ENCODE peak calls at places on chromosomes 4 and X, in eight cellular contexts. One of them, this sample, is unnamed.

GRCh38 chr4:7733801-7734650 is 205.6 kb downstream of the AFAP1 start:
- DNase-seq in testis: no peak
- DNase-seq in IMR-90: no peak
- DNase-seq in tibial nerve: no peak
- DNase-seq in HepG2: no peak
- DNase-seq in right lobe of liver: no peak
- DNase-seq in adrenal gland: no peak
- DNase-seq in esophagus muscularis mucosa: no peak
- DNase-seq in this sample: no peak

GRCh38 chr4:23889814-23890269 is at the start of gene PPARGC1A:
- DNase-seq in testis: peak; percentile 85
- DNase-seq in IMR-90: peak; percentile 50
- DNase-seq in tibial nerve: peak; percentile 16
- DNase-seq in HepG2: peak; percentile 80
- DNase-seq in right lobe of liver: peak; percentile 86
- DNase-seq in adrenal gland: peak; percentile 71
- DNase-seq in esophagus muscularis mucosa: peak; percentile 88
- DNase-seq in this sample: no peak

GRCh38 chr4:149164282-149164681 is 651.4 kb downstream of the IQCM start:
- DNase-seq in testis: no peak
- DNase-seq in IMR-90: peak; percentile 92
- DNase-seq in tibial nerve: no peak
- DNase-seq in HepG2: no peak
- DNase-seq in right lobe of liver: no peak
- DNase-seq in adrenal gland: no peak
- DNase-seq in esophagus muscularis mucosa: no peak
- DNase-seq in this sample: no peak

GRCh38 chrX:3346436-3347329 is at the start of gene MXRA5:
- DNase-seq in testis: no peak
- DNase-seq in IMR-90: peak; percentile 11
- DNase-seq in tibial nerve: no peak
- DNase-seq in HepG2: no peak
- DNase-seq in right lobe of liver: no peak
- DNase-seq in adrenal gland: peak; percentile 65
- DNase-seq in esophagus muscularis mucosa: no peak
- DNase-seq in this sample: no peak

GRCh38 chr4:13844740-13845139 is 217.2 kb upstream of the BOD1L1 start:
- DNase-seq in testis: no peak
- DNase-seq in IMR-90: no peak
- DNase-seq in tibial nerve: no peak
- DNase-seq in HepG2: no peak
- DNase-seq in right lobe of liver: no peak
- DNase-seq in adrenal gland: no peak
- DNase-seq in esophagus muscularis mucosa: no peak
- DNase-seq in this sample: no peak

GRCh38 chr4:145154573-145154972 is 25.8 kb downstream of the OTUD4 start:
- DNase-seq in testis: peak; percentile 43
- DNase-seq in IMR-90: peak; percentile 35
- DNase-seq in tibial nerve: no peak
- DNase-seq in HepG2: peak; percentile 31
- DNase-seq in right lobe of liver: no peak
- DNase-seq in adrenal gland: peak; percentile 25
- DNase-seq in esophagus muscularis mucosa: no peak
- DNase-seq in this sample: no peak

GRCh38 chrX:53594354-53594753 is 92.2 kb downstream of the HUWE1 start:
- DNase-seq in testis: no peak
- DNase-seq in IMR-90: peak; percentile 70
- DNase-seq in tibial nerve: no peak
- DNase-seq in HepG2: peak; percentile 16
- DNase-seq in right lobe of liver: no peak
- DNase-seq in adrenal gland: no peak
- DNase-seq in esophagus muscularis mucosa: no peak
- DNase-seq in this sample: no peak

GRCh38 chr4:10590896-10591295 is 93.7 kb downstream of the CLNK start:
- DNase-seq in testis: no peak
- DNase-seq in IMR-90: peak; percentile 82
- DNase-seq in tibial nerve: no peak
- DNase-seq in HepG2: no peak
- DNase-seq in right lobe of liver: no peak
- DNase-seq in adrenal gland: no peak
- DNase-seq in esophagus muscularis mucosa: no peak
- DNase-seq in this sample: no peak

GRCh38 chr4:52377563-52377962 is 281.5 kb downstream of the USP46 start:
- DNase-seq in testis: no peak
- DNase-seq in IMR-90: no peak
- DNase-seq in tibial nerve: no peak
- DNase-seq in HepG2: no peak
- DNase-seq in right lobe of liver: no peak
- DNase-seq in adrenal gland: no peak
- DNase-seq in esophagus muscularis mucosa: no peak
- DNase-seq in this sample: no peak

GRCh38 chr4:32417113-32417704 is 1697.0 kb downstream of the PCDH7 start:
- DNase-seq in testis: no peak
- DNase-seq in IMR-90: no peak
- DNase-seq in tibial nerve: no peak
- DNase-seq in HepG2: no peak
- DNase-seq in right lobe of liver: no peak
- DNase-seq in adrenal gland: no peak
- DNase-seq in esophagus muscularis mucosa: no peak
- DNase-seq in this sample: no peak

GRCh38 chr4:10185518-10186227 is 69.1 kb upstream of the WDR1 start:
- DNase-seq in testis: no peak
- DNase-seq in IMR-90: no peak
- DNase-seq in tibial nerve: no peak
- DNase-seq in HepG2: no peak
- DNase-seq in right lobe of liver: no peak
- DNase-seq in adrenal gland: peak; percentile 36
- DNase-seq in esophagus muscularis mucosa: no peak
- DNase-seq in this sample: no peak

GRCh38 chrX:46260502-46260901 is 284.7 kb downstream of the ZNF674 start:
- DNase-seq in testis: no peak
- DNase-seq in IMR-90: no peak
- DNase-seq in tibial nerve: no peak
- DNase-seq in HepG2: no peak
- DNase-seq in right lobe of liver: no peak
- DNase-seq in adrenal gland: no peak
- DNase-seq in esophagus muscularis mucosa: no peak
- DNase-seq in this sample: no peak

GRCh38 chr4:16443504-16444088 is 217.3 kb upstream of the TAPT1 start:
- DNase-seq in testis: peak; percentile 21
- DNase-seq in IMR-90: peak; percentile 52
- DNase-seq in tibial nerve: no peak
- DNase-seq in HepG2: peak; percentile 30
- DNase-seq in right lobe of liver: no peak
- DNase-seq in adrenal gland: no peak
- DNase-seq in esophagus muscularis mucosa: peak; percentile 34
- DNase-seq in this sample: peak; percentile 4

GRCh38 chr4:135144498-135144897 is 942.9 kb upstream of the PABPC4L start:
- DNase-seq in testis: no peak
- DNase-seq in IMR-90: no peak
- DNase-seq in tibial nerve: no peak
- DNase-seq in HepG2: no peak
- DNase-seq in right lobe of liver: no peak
- DNase-seq in adrenal gland: no peak
- DNase-seq in esophagus muscularis mucosa: no peak
- DNase-seq in this sample: no peak

GRCh38 chr4:94534401-94535312 is 82.9 kb downstream of the PDLIM5 start:
- DNase-seq in testis: no peak
- DNase-seq in IMR-90: no peak
- DNase-seq in tibial nerve: no peak
- DNase-seq in HepG2: no peak
- DNase-seq in right lobe of liver: no peak
- DNase-seq in adrenal gland: no peak
- DNase-seq in esophagus muscularis mucosa: no peak
- DNase-seq in this sample: no peak

GRCh38 chr4:100746141-100746540 is 228.3 kb upstream of the EMCN start:
- DNase-seq in testis: no peak
- DNase-seq in IMR-90: no peak
- DNase-seq in tibial nerve: no peak
- DNase-seq in HepG2: no peak
- DNase-seq in right lobe of liver: no peak
- DNase-seq in adrenal gland: no peak
- DNase-seq in esophagus muscularis mucosa: no peak
- DNase-seq in this sample: no peak

GRCh38 chr4:107931775-107932321 is 499 bp downstream of the CYP2U1 start:
- DNase-seq in testis: peak; percentile 44
- DNase-seq in IMR-90: no peak
- DNase-seq in tibial nerve: no peak
- DNase-seq in HepG2: no peak
- DNase-seq in right lobe of liver: peak; percentile 62
- DNase-seq in adrenal gland: no peak
- DNase-seq in esophagus muscularis mucosa: no peak
- DNase-seq in this sample: no peak

DNA sequence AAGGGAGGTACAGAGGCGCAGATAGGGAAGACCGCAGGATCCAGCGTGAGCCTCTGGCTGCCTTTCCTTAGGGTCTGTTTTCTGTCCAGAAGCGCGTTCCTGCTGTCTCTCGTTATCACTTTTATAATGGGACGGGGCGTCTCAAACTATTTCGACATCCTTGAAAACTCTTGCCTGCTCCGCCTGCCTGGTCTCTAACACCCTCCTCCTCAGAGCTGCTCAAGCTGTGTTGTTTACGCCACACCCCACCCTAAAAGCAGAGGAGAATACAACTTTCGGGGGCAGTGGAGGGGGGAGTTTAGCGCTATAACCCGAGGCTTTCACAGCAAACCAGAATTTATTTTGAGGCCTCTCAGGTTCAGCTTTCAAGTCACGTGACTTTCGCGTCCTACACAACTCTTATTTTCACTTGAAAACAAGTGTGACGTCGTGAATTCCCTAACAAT is 646 bp upstream of the FAM3A start:
- DNase-seq in testis: peak; percentile 68
- DNase-seq in IMR-90: peak; percentile 54
- DNase-seq in tibial nerve: no peak
- DNase-seq in HepG2: no peak
- DNase-seq in right lobe of liver: no peak
- DNase-seq in adrenal gland: peak; percentile 42
- DNase-seq in esophagus muscularis mucosa: no peak
- DNase-seq in this sample: no peak
- TF ChIP-seq POLR2A in testis: no peak
- TF ChIP-seq POLR2A in IMR-90: no peak
- TF ChIP-seq POLR2A in tibial nerve: no peak
- TF ChIP-seq POLR2A in HepG2: no peak
- TF ChIP-seq POLR2A in right lobe of liver: no peak
- TF ChIP-seq POLR2A in adrenal gland: no peak
- TF ChIP-seq POLR2A in esophagus muscularis mucosa: no peak
- TF ChIP-seq POLR2A in this sample: no peak

DNA sequence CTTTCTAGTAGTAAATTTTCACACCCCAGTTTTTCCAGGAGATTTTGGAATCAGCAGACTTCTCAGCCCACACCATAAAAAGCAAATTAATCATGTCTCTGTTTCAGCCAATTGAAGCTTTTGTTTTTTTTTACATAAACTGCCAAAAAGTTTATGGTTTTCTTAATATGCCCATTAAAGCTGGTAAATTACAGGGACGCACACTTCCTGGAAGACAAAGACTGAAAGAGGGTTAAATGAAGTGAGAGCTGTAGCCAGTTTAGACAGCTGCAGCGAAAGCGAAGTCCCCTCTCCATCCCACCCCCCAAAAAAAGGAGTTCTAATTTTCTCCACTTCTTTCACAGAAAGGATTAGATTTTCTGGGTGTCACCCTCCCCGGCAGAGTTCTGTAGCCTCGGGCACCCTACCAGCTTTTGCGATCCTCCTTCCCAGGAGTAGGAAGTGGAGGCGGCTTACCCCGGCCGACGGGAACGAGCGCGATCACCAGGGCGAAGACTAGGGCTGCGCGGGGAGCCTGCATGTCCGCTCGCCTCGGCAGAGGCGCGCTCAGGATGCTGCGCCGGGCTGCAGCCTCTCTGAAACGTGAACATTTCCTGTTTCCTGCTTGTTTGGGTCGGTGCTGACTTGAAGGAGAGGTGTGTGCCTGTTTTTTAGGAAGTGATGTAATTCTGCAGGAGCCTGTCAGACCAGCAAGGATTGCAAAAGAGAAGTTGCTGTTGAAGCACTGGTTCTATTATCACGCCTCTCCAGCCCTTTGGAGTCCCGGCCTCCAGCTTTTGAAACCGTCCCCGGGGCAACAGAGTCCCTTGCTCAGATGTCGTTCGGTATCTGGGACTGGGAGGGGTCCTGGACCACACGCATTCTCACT is at the start of gene TMEM154:
- DNase-seq in testis: peak; percentile 42
- DNase-seq in IMR-90: peak; percentile 53
- DNase-seq in tibial nerve: peak; percentile 23
- DNase-seq in HepG2: no peak
- DNase-seq in right lobe of liver: peak; percentile 75
- DNase-seq in adrenal gland: peak; percentile 26
- DNase-seq in esophagus muscularis mucosa: no peak
- DNase-seq in this sample: peak; percentile 37
- TF ChIP-seq POLR2A in testis: no peak
- TF ChIP-seq POLR2A in IMR-90: no peak
- TF ChIP-seq POLR2A in tibial nerve: no peak
- TF ChIP-seq POLR2A in HepG2: no peak
- TF ChIP-seq POLR2A in right lobe of liver: peak; percentile 62
- TF ChIP-seq POLR2A in adrenal gland: no peak
- TF ChIP-seq POLR2A in esophagus muscularis mucosa: no peak
- TF ChIP-seq POLR2A in this sample: peak; percentile 94

DNA sequence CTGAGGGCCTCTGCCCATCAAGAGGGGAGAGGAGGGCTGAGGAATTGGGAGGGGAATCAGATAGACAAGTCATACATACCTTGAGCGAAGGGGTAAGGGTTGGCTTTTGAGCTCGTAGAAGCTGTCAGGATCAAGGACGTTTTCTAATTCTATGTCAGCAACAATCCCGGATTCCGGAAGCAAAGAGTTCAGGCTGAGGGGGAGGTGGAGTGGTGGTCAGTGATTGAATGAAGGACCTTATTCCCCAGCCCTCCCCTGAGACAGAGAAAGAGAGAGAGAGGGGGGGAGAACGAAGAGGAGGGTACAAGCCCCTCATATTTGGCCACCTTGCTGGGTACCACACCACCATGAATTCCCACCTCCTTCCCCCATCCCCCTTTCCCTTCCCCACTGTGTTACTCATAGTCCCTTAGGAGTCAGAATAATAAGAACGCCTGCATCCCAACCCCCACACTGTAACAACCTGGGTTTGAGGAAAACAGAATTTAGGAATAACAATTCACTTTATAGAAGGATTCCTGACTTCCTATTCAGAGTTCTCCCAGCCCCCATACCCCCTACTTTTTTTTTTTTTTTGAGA is 2.7 kb downstream of the TFE3 start:
- DNase-seq in testis: no peak
- DNase-seq in IMR-90: peak; percentile 25
- DNase-seq in tibial nerve: no peak
- DNase-seq in HepG2: no peak
- DNase-seq in right lobe of liver: no peak
- DNase-seq in adrenal gland: peak; percentile 47
- DNase-seq in esophagus muscularis mucosa: no peak
- DNase-seq in this sample: no peak
- TF ChIP-seq POLR2A in testis: no peak
- TF ChIP-seq POLR2A in IMR-90: no peak
- TF ChIP-seq POLR2A in tibial nerve: no peak
- TF ChIP-seq POLR2A in HepG2: no peak
- TF ChIP-seq POLR2A in right lobe of liver: no peak
- TF ChIP-seq POLR2A in adrenal gland: no peak
- TF ChIP-seq POLR2A in esophagus muscularis mucosa: no peak
- TF ChIP-seq POLR2A in this sample: no peak

DNA sequence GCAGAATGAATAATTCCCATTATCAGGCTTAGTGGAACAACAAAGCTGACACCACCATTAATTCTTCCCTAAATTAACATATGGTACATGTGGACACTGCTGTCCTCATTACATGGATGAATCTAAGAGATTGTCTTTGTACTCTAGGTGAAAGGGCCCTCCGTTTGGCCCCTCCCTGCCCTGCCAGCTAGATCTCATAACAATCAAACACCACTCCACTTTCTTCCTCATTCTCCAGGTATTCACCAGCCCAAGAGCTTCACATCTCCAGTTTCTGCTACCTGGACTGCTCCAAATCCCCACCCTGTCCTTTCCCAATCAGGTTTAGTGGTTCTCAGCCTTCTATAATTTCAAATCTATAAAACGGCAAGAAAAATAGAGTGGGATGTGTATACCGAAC is 3.8 kb downstream of the HSD17B11 start:
- DNase-seq in testis: no peak
- DNase-seq in IMR-90: no peak
- DNase-seq in tibial nerve: no peak
- DNase-seq in HepG2: no peak
- DNase-seq in right lobe of liver: no peak
- DNase-seq in adrenal gland: no peak
- DNase-seq in esophagus muscularis mucosa: no peak
- DNase-seq in this sample: no peak
- TF ChIP-seq POLR2A in testis: no peak
- TF ChIP-seq POLR2A in IMR-90: no peak
- TF ChIP-seq POLR2A in tibial nerve: no peak
- TF ChIP-seq POLR2A in HepG2: no peak
- TF ChIP-seq POLR2A in right lobe of liver: no peak
- TF ChIP-seq POLR2A in adrenal gland: no peak
- TF ChIP-seq POLR2A in esophagus muscularis mucosa: no peak
- TF ChIP-seq POLR2A in this sample: no peak